ENCODE peak calls at places on chromosomes 5 and 9, in five cellular contexts. C, S, M, V and F are unnamed samples. For H3K4me1, the result is how much of the 10 kb centered on the place peaks cover.

GRCh38 chr9:116632990-116633441 is 54.1 kb upstream of the TRIM32 start:
- DNase-seq in C (no peak), V (no peak), S (peak), M (no peak), F (no peak)

GRCh38 chr5:108260858-108261170 is 121.1 kb downstream of the FBXL17 start:
- DNase-seq in S (no peak), C (no peak), V (no peak), M (no peak), F (no peak)

GRCh38 chr9:115262477-115262876 is 144.5 kb upstream of the TNC start:
- DNase-seq in M (no peak), V (no peak), S (peak), C (no peak), F (no peak)

GRCh38 chr9:21750021-21750735 is 52.3 kb upstream of the MTAP start:
- DNase-seq in C (no peak), S (peak), V (no peak), M (no peak), F (no peak)

GRCh38 chr9:3247211-3247610 is 278.6 kb downstream of the RFX3 start:
- DNase-seq in M (no peak), V (no peak), C (no peak), S (no peak), F (no peak)

GRCh38 chr5:95856501-95856981 is 34.0 kb upstream of the GLRX start:
- DNase-seq in V (no peak), S (no peak), C (no peak), M (no peak), F (no peak)

GRCh38 chr9:95494022-95494415 is 22.8 kb downstream of the PTCH1 start:
- DNase-seq in S (no peak), C (no peak), V (no peak), M (no peak), F (no peak)

GRCh38 chr9:114288233-114289051 is 34.5 kb upstream of the ORM1 start:
- DNase-seq in V (peak), C (no peak), M (no peak), S (peak), F (no peak)

GRCh38 chr9:93620881-93621820 is 44.8 kb downstream of the PHF2 start:
- DNase-seq in M (no peak), S (no peak), V (no peak), C (no peak), F (no peak)

GRCh38 chr9:110047955-110048472 is 159.9 kb downstream of the C9orf152 start:
- DNase-seq in M (peak), V (no peak), S (no peak), C (no peak), F (no peak)

GRCh38 chr5:90888511-90889324 is 330.1 kb downstream of the ADGRV1 start:
- DNase-seq in S (peak), V (no peak), C (no peak), M (no peak), F (no peak)

GRCh38 chr9:129140397-129141065 is 29.3 kb downstream of the PTPA start:
- DNase-seq in V (peak), S (peak), M (peak), C (no peak), F (no peak)
- H3K4me1 ChIP-seq in V (under half), S (half or more), M (under half), C (under half), F (under half)

DNA sequence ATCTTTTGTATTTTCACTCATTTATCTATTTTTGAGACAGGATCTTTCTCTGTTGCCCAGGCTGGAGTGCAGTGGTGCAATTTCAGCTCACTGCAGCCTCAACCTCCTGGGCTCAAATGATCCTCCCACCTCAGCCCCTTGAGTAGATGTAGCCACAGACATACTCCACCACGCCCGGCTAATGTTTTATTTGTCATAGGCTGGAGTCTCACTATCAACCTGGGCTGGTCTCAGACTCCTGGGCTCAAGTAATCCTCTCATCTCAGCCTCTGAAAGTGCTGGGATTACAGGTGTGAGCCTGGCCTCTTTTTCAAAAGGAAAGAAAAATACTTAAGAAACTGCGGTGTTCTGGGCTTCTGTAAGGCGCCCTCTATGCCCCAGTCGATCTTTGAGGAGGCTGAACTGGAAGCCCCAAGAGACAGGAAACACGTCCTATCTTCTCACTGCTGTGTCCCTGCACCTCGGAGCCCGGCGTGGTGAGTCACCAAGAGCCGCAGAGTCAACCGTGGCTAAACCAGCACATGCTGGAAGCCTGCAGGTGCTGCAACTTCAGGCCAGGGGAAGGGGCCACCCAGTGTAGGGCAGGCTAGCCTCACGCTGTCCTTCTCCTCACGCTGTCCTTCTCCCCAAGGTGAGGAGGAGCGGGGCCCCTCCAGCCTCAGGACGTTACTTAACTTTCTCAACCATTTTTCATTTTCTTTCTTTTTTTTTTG is 15.2 kb upstream of the LHX3 start:
- DNase-seq in S (no peak), M (no peak), V (no peak), C (peak), F (no peak)
- H3K4me1 ChIP-seq in S (under half), M (under half), V (under half), C (under half), F (under half)

GRCh38 chr9:99109522-99109921 is 4.6 kb downstream of the TGFBR1 start:
- DNase-seq in S (peak), C (no peak), V (no peak), M (no peak), F (no peak)
- H3K4me1 ChIP-seq in S (under half), C (half or more), V (half or more), M (under half), F (half or more)

DNA sequence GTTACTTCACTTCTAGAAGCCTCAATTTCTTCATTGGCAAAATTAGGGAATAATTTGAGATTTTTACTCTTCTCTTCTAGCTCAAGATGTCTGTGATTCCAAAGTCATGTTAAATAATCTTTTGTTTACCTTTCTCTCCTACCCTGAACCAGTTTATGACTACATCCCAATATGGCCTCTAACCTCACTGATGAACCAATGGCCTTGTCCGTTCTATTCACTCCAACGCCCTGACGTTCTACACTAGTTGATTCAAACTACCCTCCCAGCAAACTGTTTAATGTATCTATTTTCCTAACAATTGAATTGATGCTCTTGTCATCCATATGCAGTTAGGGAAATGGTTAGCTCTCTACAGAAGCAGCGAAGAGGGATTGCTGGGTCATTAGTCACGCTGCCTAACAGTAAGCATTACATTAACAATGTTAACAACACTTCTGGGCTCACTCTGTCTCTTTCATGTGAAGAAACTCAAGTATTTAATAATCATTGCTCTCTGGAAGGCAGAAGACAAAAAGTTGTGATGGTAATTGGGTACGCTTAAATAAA is 38.0 kb downstream of the RAPGEF1 start:
- DNase-seq in M (no peak), S (no peak), C (no peak), V (peak), F (no peak)
- H3K4me1 ChIP-seq in M (under half), S (under half), C (under half), V (half or more), F (under half)

DNA sequence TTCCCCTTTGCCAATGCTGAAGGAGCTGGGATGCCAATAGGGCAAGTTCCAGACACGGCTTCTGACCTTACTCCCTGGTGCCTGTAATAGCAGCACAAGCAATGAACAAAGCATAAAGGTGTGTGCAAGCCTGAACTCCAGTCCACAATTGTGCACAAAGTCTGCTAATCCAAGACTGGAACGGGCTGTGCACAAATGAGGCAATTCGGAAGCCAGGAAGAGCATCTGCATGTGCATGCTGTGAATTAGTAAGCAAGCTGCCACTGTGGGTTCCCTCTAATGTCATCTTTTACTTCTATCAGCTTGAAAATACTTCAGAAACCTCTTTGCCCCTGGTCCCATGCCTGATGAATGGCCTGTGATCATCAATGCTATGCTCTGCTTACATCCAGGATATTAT is 165.5 kb downstream of the KCTD16 start:
- DNase-seq in M (no peak), V (no peak), C (no peak), S (no peak), F (no peak)
- H3K4me1 ChIP-seq in M (under half), V (under half), C (under half), S (under half), F (under half)

GRCh38 chr5:179696605-179697004 is 2.2 kb upstream of the CANX start:
- DNase-seq in V (no peak), S (no peak), M (no peak), C (no peak), F (no peak)

GRCh38 chr5:179699640-179700298 is 1.0 kb downstream of the CANX start:
- DNase-seq in S (peak), V (peak), C (no peak), M (peak), F (no peak)

GRCh38 chr5:179698935-179699639 is at the start of gene CANX:
- DNase-seq in S (peak), V (peak), C (no peak), M (no peak), F (no peak)

GRCh38 chr5:179697108-179697507 is 1.7 kb upstream of the CANX start:
- DNase-seq in M (no peak), C (no peak), S (no peak), V (no peak), F (no peak)

DNA sequence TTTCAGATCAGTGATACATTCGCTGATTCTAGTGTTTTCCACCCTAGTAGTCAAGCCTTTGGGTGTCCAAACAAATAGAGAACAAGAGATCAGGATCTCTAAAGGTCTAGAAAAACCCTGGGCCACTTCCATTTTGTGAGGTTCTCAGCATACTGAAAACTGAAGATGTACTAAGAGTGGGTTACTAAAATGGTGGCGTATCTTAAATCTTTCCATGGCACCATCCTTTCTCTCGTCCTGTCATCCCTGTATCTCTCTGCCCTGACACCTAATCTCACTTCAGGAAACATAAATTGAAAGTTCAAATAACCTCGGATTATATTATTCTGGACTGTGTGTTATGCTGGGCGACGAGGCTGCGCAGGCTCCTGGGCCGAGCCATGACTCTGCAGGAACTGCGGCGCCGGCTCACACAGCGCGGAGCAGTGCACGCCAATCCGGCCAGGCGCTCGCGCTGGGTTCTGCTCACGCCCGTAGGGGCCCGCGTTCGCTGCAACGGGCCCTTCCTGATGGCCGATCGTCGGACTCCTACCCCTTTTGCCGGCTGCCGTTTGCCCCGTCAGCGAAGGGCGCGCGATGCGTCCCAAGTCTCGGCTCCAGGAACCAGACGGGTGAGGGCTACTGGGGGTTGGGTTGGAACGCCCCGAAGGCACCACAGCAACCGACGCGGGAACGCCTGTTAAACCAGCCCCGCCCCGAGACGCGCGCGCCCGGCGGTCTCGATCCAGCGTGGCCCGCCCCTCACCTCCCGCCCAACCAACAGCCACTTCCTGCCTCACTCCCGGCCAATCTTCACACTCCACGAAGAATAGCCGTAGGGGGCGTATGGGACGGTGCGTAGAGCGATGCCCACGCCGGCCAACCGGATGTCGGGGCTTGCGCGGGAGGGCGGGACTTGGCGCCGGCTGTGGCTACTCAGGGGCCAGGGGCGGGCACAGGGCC is 503 bp upstream of the CANX start:
- DNase-seq in C (peak), V (peak), S (peak), M (peak), F (peak)
- H3K4me1 ChIP-seq in C (under half), V (under half), S (under half), M (under half), F (under half)

GRCh38 chr5:72032769-72033168 is 74.5 kb upstream of the MAP1B start:
- DNase-seq in V (peak), S (no peak), M (peak), C (no peak), F (no peak)
- H3K4me1 ChIP-seq in V (under half), S (under half), M (under half), C (under half), F (under half)

GRCh38 chr9:121299125-121299466 is 31.1 kb downstream of the GSN start:
- DNase-seq in V (peak), C (no peak), M (no peak), S (peak), F (no peak)
- H3K4me1 ChIP-seq in V (under half), C (under half), M (under half), S (under half), F (under half)

GRCh38 chr9:70260606-70261005 is 1.8 kb downstream of the SMC5 start:
- DNase-seq in S (no peak), M (no peak), V (no peak), C (no peak), F (no peak)
- H3K4me1 ChIP-seq in S (half or more), M (under half), V (under half), C (under half), F (under half)

GRCh38 chr5:143245929-143246561 is 157.4 kb downstream of the NR3C1 start:
- DNase-seq in S (peak), C (no peak), M (no peak), V (no peak), F (no peak)
- H3K4me1 ChIP-seq in S (half or more), C (under half), M (under half), V (under half), F (under half)